ENCODE peak calls at places on chromosomes 5 and 9, in five cellular contexts. O is GM23248, P is astrocyte, G is K562, Q is SK-N-MC. R is an unnamed sample.

GRCh38 chr9:75993434-75993833 is 103.0 kb downstream of the PCSK5 start:
- DNase-seq in O (peak), P (peak), G (no peak), Q (no peak), R (no peak)

GRCh38 chr9:88531920-88532319 is 3.1 kb upstream of the NXNL2 start:
- DNase-seq in O (no peak), P (peak), G (no peak), Q (no peak), R (no peak)

GRCh38 chr5:126477281-126477680 is 54.1 kb downstream of the GRAMD2B start:
- DNase-seq in O (peak), P (peak), G (no peak), Q (no peak), R (no peak)

GRCh38 chr5:122434547-122434946 is 122.5 kb downstream of the SNCAIP start:
- DNase-seq in O (no peak), P (no peak), G (no peak), Q (no peak), R (no peak)

GRCh38 chr9:117403848-117404247 is 11.0 kb downstream of the ASTN2 start:
- DNase-seq in O (no peak), P (no peak), G (no peak), Q (no peak), R (no peak)

GRCh38 chr5:56561-57290 is 35.2 kb upstream of the PLEKHG4B start:
- DNase-seq in O (peak), P (peak), G (peak), Q (peak), R (peak)

GRCh38 chr5:140321796-140322195 is 18.9 kb upstream of the PFDN1 start:
- DNase-seq in O (no peak), P (no peak), G (no peak), Q (no peak), R (no peak)

GRCh38 chr9:31027678-31028077 is 1356.8 kb upstream of the ACO1 start:
- DNase-seq in O (no peak), P (no peak), G (no peak), Q (no peak), R (no peak)

GRCh38 chr9:89179535-89179919 is 909 bp upstream of the SHC3 start:
- DNase-seq in O (peak), P (peak), G (no peak), Q (no peak), R (no peak)

GRCh38 chr9:87713278-87713989 is 12.5 kb upstream of the CTSL start:
- DNase-seq in O (peak), P (peak), G (peak), Q (no peak), R (no peak)

GRCh38 chr9:124551472-124552339 is 44.5 kb upstream of the NR5A1 start:
- DNase-seq in O (peak), P (peak), G (peak), Q (no peak), R (peak)

GRCh38 chr9:129773262-129774048 is 20.6 kb upstream of the PTGES start:
- DNase-seq in O (peak), P (peak), G (no peak), Q (no peak), R (no peak)

GRCh38 chr5:59038169-59039002 is 455.5 kb downstream of the RAB3C start:
- DNase-seq in O (peak), P (no peak), G (no peak), Q (no peak), R (no peak)

GRCh38 chr5:115166744-115167393 is 2.8 kb downstream of the TRIM36 start:
- DNase-seq in O (no peak), P (no peak), G (no peak), Q (no peak), R (no peak)

GRCh38 chr9:134386951-134387831 is 60.9 kb downstream of the RXRA start:
- DNase-seq in O (peak), P (no peak), G (no peak), Q (no peak), R (no peak)

GRCh38 chr9:111795557-111795839 is 761 bp upstream of the SHOC1 start:
- DNase-seq in O (no peak), P (no peak), G (no peak), Q (no peak), R (no peak)

GRCh38 chr5:149759563-149759962 is 29.5 kb downstream of the PPARGC1B start:
- DNase-seq in O (no peak), P (no peak), G (no peak), Q (no peak), R (no peak)

GRCh38 chr9:86557063-86557766 is 203.0 kb upstream of the TUT7 start:
- DNase-seq in O (peak), P (peak), G (no peak), Q (no peak), R (no peak)

GRCh38 chr9:130498918-130499698 is 54.3 kb downstream of the ASS1 start:
- DNase-seq in O (no peak), P (no peak), G (no peak), Q (no peak), R (no peak)

GRCh38 chr5:133201310-133201709 is 149.5 kb downstream of the HSPA4 start:
- DNase-seq in O (no peak), P (no peak), G (no peak), Q (no peak), R (no peak)

GRCh38 chr5:136457390-136458094 is 92.2 kb upstream of the TRPC7 start:
- DNase-seq in O (peak), P (no peak), G (no peak), Q (no peak), R (no peak)

GRCh38 chr5:137939331-137939730 is 50.1 kb downstream of the PKD2L2 start:
- DNase-seq in O (no peak), P (no peak), G (no peak), Q (no peak), R (no peak)

GRCh38 chr9:87530716-87531115 is 33.0 kb downstream of the DAPK1 start:
- DNase-seq in O (no peak), P (no peak), G (no peak), Q (no peak), R (no peak)

GRCh38 chr5:134458676-134459403 is 47.2 kb upstream of the CDKN2AIPNL start:
- DNase-seq in O (no peak), P (no peak), G (no peak), Q (no peak), R (no peak)

GRCh38 chr9:98192503-98193335 is at the start of gene CORO2A:
- DNase-seq in O (peak), P (peak), G (peak), Q (no peak), R (peak)

GRCh38 chr5:16178745-16179372 is 732 bp downstream of the MARCHF11 start:
- DNase-seq in O (peak), P (peak), G (peak), Q (no peak), R (peak)

GRCh38 chr5:32339198-32339597 is 26.5 kb upstream of the MTMR12 start:
- DNase-seq in O (peak), P (peak), G (peak), Q (peak), R (no peak)

DNA sequence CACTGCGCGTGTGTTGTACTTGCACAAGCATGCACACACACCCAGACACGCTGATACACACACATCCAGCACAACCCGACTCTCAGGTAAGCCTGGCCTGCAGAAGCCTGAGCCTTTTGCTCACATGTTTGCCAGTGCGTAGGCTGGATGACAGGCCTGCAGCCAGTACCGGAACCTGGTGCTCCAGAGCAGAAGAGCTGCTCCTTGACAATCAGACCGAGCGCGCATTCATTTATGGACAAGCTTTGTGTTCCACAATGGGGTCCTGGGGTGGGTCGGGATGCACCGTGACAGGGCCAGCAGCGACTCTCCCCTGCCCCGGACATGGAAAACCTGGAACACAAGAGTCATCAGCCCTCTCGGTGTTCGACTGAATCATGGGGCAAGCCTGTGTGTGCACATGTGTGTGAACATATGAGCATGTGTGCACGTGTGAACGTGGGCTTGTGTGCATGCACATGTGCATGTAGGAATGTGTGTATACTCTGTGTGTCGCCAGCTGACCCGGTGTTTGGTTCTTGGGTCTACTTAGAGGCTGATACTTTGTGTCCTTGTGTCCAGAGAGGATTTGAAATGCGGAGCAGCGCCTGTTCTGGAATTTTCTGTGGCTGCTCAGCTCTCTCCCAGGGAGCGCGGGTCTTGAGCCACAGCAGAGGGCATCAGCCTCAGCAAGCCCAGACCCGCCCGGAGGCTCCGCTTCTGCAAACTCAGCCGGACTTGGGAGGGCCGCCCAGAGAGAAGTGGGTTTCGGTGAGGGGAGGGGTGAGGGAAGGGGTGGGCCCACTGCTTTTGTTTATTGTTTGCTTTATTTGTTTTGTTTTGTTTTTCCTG is 32.2 kb downstream of the IRX4 start:
- DNase-seq in O (no peak), P (no peak), G (no peak), Q (no peak), R (no peak)
- TF ChIP-seq EZH2 in O (no peak), P (no peak), G (no peak), Q (peak), R (no peak)

GRCh38 chr9:132588501-132589147 is 6.2 kb downstream of the BARHL1 start:
- DNase-seq in O (no peak), P (no peak), G (no peak), Q (no peak), R (peak)
- TF ChIP-seq EZH2 in O (no peak), P (no peak), G (no peak), Q (no peak), R (no peak)

DNA sequence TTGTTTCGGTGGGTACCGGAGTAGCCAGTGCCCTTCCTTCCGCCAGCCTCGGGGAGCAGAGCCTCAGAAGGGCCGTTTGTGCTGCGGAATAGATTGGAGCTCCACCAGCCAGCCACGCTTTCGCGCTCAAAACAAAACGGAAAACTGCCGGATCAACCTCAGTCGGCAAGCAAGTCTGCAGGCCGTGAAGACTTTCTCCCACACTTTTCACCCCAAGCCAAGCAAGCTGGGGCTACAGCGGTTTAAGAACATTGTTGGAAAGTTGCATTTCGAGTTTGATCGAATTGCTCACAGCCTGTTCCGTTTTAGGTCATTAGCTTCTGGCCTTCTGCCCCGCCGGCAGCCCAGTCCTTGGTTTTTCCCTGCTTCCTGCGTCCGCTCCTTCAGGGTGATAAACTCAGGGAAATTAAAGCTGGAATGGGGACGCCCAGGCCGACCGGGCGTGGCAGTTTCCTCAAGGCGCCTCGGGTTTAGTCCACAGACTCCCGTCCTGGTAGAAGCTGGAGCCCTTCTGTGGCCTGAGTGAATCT is 828 bp upstream of the CCNO start:
- DNase-seq in O (peak), P (no peak), G (no peak), Q (no peak), R (no peak)
- TF ChIP-seq EZH2 in O (no peak), P (no peak), G (no peak), Q (no peak), R (peak)

GRCh38 chr9:34957492-34958410 is at the start of gene PHF24:
- DNase-seq in O (peak), P (no peak), G (peak), Q (no peak), R (no peak)
- TF ChIP-seq EZH2 in O (peak), P (peak), G (no peak), Q (no peak), R (no peak)

GRCh38 chr5:1836176-1836890 is 35.1 kb downstream of the NDUFS6 start:
- DNase-seq in O (no peak), P (no peak), G (no peak), Q (no peak), R (no peak)
- TF ChIP-seq EZH2 in O (no peak), P (no peak), G (no peak), Q (no peak), R (no peak)